ENCODE peak calls at places on chromosomes 5 and 9, in six cellular contexts. Y is HFFc6, E is G401, P is lung, U is GDM1, R is EH. G is an unnamed sample.

GRCh38 chr5:150295172-150295611 is 5.6 kb upstream of the CAMK2A start:
- DNase-seq in P (no peak), R (peak; percentile 74), U (no peak), Y (peak; percentile 55), E (no peak), G (no peak)

GRCh38 chr5:138054863-138055558 is 22.1 kb upstream of the FAM13B start:
- DNase-seq in P (no peak), U (no peak), E (peak; percentile 96), R (no peak), Y (no peak), G (no peak)

GRCh38 chr5:80540691-80541090 is 29.4 kb downstream of the ANKRD34B start:
- DNase-seq in R (no peak), U (no peak), P (no peak), E (no peak), Y (no peak), G (no peak)

GRCh38 chr9:113993838-113994540 is 84.1 kb downstream of the AMBP start:
- DNase-seq in U (no peak), P (peak; percentile 86), Y (no peak), E (peak; percentile 99), R (no peak), G (no peak)

GRCh38 chr5:58582004-58582403 is 871 bp upstream of the RAB3C start:
- DNase-seq in P (no peak), U (no peak), E (peak; percentile 53), R (no peak), Y (no peak), G (no peak)

GRCh38 chr9:113712053-113712452 is 164.1 kb upstream of the ZNF618 start:
- DNase-seq in P (no peak), Y (peak; percentile 27), R (peak; percentile 60), E (no peak), U (no peak), G (peak; percentile 9)

GRCh38 chr5:10453564-10453963 is 11.9 kb downstream of the ROPN1L start:
- DNase-seq in P (no peak), Y (peak; percentile 61), R (peak; percentile 65), E (no peak), U (no peak), G (no peak)

GRCh38 chr5:78720234-78720985 is 71.8 kb upstream of the LHFPL2 start:
- DNase-seq in Y (no peak), E (no peak), P (peak; percentile 53), R (no peak), U (no peak), G (no peak)

GRCh38 chr5:141686648-141687416 is 4.8 kb upstream of the ARAP3 start:
- DNase-seq in R (no peak), Y (no peak), P (no peak), E (no peak), U (no peak), G (no peak)

GRCh38 chr5:102223542-102224444 is 72.3 kb downstream of the SLCO4C1 start:
- DNase-seq in Y (peak; percentile 20), U (no peak), P (no peak), E (peak; percentile 7), R (peak; percentile 36), G (no peak)

GRCh38 chr5:138996120-138996519 is 121.0 kb upstream of the LRRTM2 start:
- DNase-seq in U (no peak), R (no peak), E (no peak), P (no peak), Y (no peak), G (no peak)

GRCh38 chr5:102815560-102816324 is 60.6 kb downstream of the PAM start:
- DNase-seq in E (no peak), Y (no peak), P (no peak), R (no peak), U (no peak), G (no peak)

GRCh38 chr5:33892419-33893151 is 795 bp upstream of the ADAMTS12 start:
- DNase-seq in P (no peak), E (no peak), U (no peak), Y (peak; percentile 89), R (peak; percentile 95), G (no peak)

GRCh38 chr5:139342423-139342723 is 719 bp downstream of the PAIP2 start:
- DNase-seq in P (no peak), Y (no peak), E (no peak), U (no peak), R (no peak), G (no peak)

GRCh38 chr5:172714491-172715420 is 56.2 kb downstream of the DUSP1 start:
- DNase-seq in P (peak; percentile 79), U (peak; percentile 59), R (peak; percentile 77), E (peak; percentile 71), Y (peak; percentile 59), G (no peak)

GRCh38 chr5:65128226-65128625 is 353.5 kb downstream of the ADAMTS6 start:
- DNase-seq in E (peak; percentile 43), U (no peak), P (no peak), R (peak; percentile 62), Y (no peak), G (no peak)

GRCh38 chr5:109604758-109605157 is 85.0 kb upstream of the MAN2A1 start:
- DNase-seq in P (no peak), E (no peak), Y (no peak), R (no peak), U (no peak), G (no peak)

GRCh38 chr5:39216621-39217020 is 2.7 kb downstream of the FYB1 start:
- DNase-seq in P (no peak), U (no peak), R (no peak), Y (no peak), E (no peak), G (no peak)

GRCh38 chr5:170553218-170553617 is 49.4 kb downstream of the KCNIP1 start:
- DNase-seq in U (no peak), R (no peak), Y (no peak), E (no peak), P (no peak), G (no peak)

GRCh38 chr5:34699155-34700077 is 43.3 kb downstream of the RAI14 start:
- DNase-seq in U (no peak), P (peak; percentile 57), E (no peak), R (no peak), Y (no peak), G (no peak)

GRCh38 chr9:100098241-100098886 is 436 bp downstream of the ERP44 start:
- DNase-seq in Y (peak; percentile 47), U (peak; percentile 37), P (peak; percentile 72), E (peak; percentile 83), R (peak; percentile 72), G (no peak)

GRCh38 chr5:176787676-176788075 is 22.7 kb upstream of the UNC5A start:
- DNase-seq in P (no peak), Y (no peak), R (no peak), U (no peak), E (no peak), G (no peak)

GRCh38 chr9:122350577-122351355 is 20.1 kb upstream of the PTGS1 start:
- DNase-seq in U (peak; percentile 65), Y (peak; percentile 59), E (peak; percentile 82), P (peak; percentile 81), R (peak; percentile 79), G (no peak)

GRCh38 chr9:129006328-129007034 is 21.6 kb downstream of the SH3GLB2 start:
- DNase-seq in E (peak; percentile 91), Y (peak; percentile 66), P (peak; percentile 63), U (no peak), R (peak; percentile 77), G (no peak)

GRCh38 chr5:72443883-72444282 is 63.3 kb downstream of the ZNF366 start:
- DNase-seq in U (no peak), R (no peak), P (no peak), E (no peak), Y (no peak), G (no peak)

GRCh38 chr5:83312672-83313071 is 158.9 kb upstream of the VCAN start:
- DNase-seq in U (peak; percentile 14), E (no peak), P (no peak), R (no peak), Y (no peak), G (no peak)

GRCh38 chr5:138386290-138386689 is 33.8 kb downstream of the KDM3B start:
- DNase-seq in R (no peak), Y (no peak), P (no peak), E (no peak), U (no peak), G (no peak)

GRCh38 chr9:98365227-98365669 is 109.8 kb upstream of the TBC1D2 start:
- DNase-seq in P (no peak), Y (peak; percentile 17), U (no peak), E (no peak), R (peak; percentile 26), G (no peak)

GRCh38 chr9:119639287-119639955 is 270.2 kb upstream of the BRINP1 start:
- DNase-seq in R (no peak), P (no peak), U (no peak), Y (no peak), E (no peak), G (no peak)

GRCh38 chr5:174825587-174825986 is 101.2 kb downstream of the MSX2 start:
- DNase-seq in E (no peak), R (peak; percentile 82), U (no peak), Y (no peak), P (no peak), G (no peak)

GRCh38 chr5:77645158-77645994 is 6.9 kb upstream of the OTP start:
- DNase-seq in E (no peak), R (peak; percentile 29), U (no peak), Y (no peak), P (no peak), G (no peak)

GRCh38 chr5:181187500-181188213 is 17.3 kb downstream of the TRIM7 start:
- DNase-seq in U (no peak), P (peak; percentile 69), Y (peak; percentile 87), R (peak; percentile 88), E (peak; percentile 86), G (no peak)

GRCh38 chr5:76716456-76717157 is 681 bp downstream of the F2R start:
- DNase-seq in Y (no peak), E (no peak), R (no peak), U (no peak), P (no peak), G (no peak)

GRCh38 chr5:158485604-158486081 is 614.1 kb downstream of the EBF1 start:
- DNase-seq in P (peak; percentile 32), Y (no peak), R (peak; percentile 27), E (no peak), U (no peak), G (no peak)

GRCh38 chr5:173920024-173920753 is 32.0 kb downstream of the CPEB4 start:
- DNase-seq in R (peak; percentile 44), E (no peak), Y (no peak), U (no peak), P (no peak), G (no peak)

GRCh38 chr5:68134033-68134668 is 81.4 kb upstream of the PIK3R1 start:
- DNase-seq in R (no peak), U (no peak), E (no peak), P (no peak), Y (no peak), G (no peak)

GRCh38 chr9:70525553-70525952 is 111.1 kb upstream of the KLF9 start:
- DNase-seq in Y (no peak), R (peak; percentile 65), U (no peak), E (no peak), P (no peak), G (no peak)